ENCODE peak calls at places on chromosome 3, in five cellular contexts. One of them, this sample, is unnamed.

GRCh38 chr3:138234401-138235179 is 47.5 kb downstream of the ARMC8 start:
- DNase-seq in A549: no peak
- DNase-seq in AG09319: no peak
- DNase-seq in activated CD4-positive, alpha-beta T cell treated with anti-CD3 and anti-CD28 coated beads for 48 hours: no peak
- DNase-seq in cardiac fibroblast: peak; percentile 24
- DNase-seq in this sample: no peak

GRCh38 chr3:64138656-64139375 is 86.5 kb downstream of the PRICKLE2 start:
- DNase-seq in AG09319: no peak
- DNase-seq in cardiac fibroblast: no peak
- DNase-seq in activated CD4-positive, alpha-beta T cell treated with anti-CD3 and anti-CD28 coated beads for 48 hours: no peak
- DNase-seq in A549: no peak
- DNase-seq in this sample: no peak

GRCh38 chr3:71817262-71817661 is 32.3 kb upstream of the PROK2 start:
- DNase-seq in AG09319: no peak
- DNase-seq in cardiac fibroblast: no peak
- DNase-seq in activated CD4-positive, alpha-beta T cell treated with anti-CD3 and anti-CD28 coated beads for 48 hours: no peak
- DNase-seq in A549: no peak
- DNase-seq in this sample: no peak

GRCh38 chr3:58585994-58586393 is 8.8 kb upstream of the FAM107A start:
- DNase-seq in AG09319: no peak
- DNase-seq in A549: no peak
- DNase-seq in cardiac fibroblast: no peak
- DNase-seq in activated CD4-positive, alpha-beta T cell treated with anti-CD3 and anti-CD28 coated beads for 48 hours: no peak
- DNase-seq in this sample: no peak

GRCh38 chr3:170614214-170614966 is 28.5 kb upstream of the SLC7A14 start:
- DNase-seq in activated CD4-positive, alpha-beta T cell treated with anti-CD3 and anti-CD28 coated beads for 48 hours: no peak
- DNase-seq in A549: peak; percentile 34
- DNase-seq in cardiac fibroblast: peak; percentile 95
- DNase-seq in AG09319: peak; percentile 50
- DNase-seq in this sample: no peak

GRCh38 chr3:128524374-128525299 is 31.6 kb upstream of the GATA2 start:
- DNase-seq in cardiac fibroblast: peak; percentile 5
- DNase-seq in AG09319: no peak
- DNase-seq in activated CD4-positive, alpha-beta T cell treated with anti-CD3 and anti-CD28 coated beads for 48 hours: no peak
- DNase-seq in A549: no peak
- DNase-seq in this sample: no peak

GRCh38 chr3:171871392-171872274 is 28.5 kb downstream of the TMEM212 start:
- DNase-seq in AG09319: no peak
- DNase-seq in cardiac fibroblast: peak; percentile 54
- DNase-seq in activated CD4-positive, alpha-beta T cell treated with anti-CD3 and anti-CD28 coated beads for 48 hours: no peak
- DNase-seq in A549: no peak
- DNase-seq in this sample: no peak

GRCh38 chr3:73408597-73408996 is 216.1 kb downstream of the PDZRN3 start:
- DNase-seq in A549: no peak
- DNase-seq in AG09319: no peak
- DNase-seq in cardiac fibroblast: no peak
- DNase-seq in activated CD4-positive, alpha-beta T cell treated with anti-CD3 and anti-CD28 coated beads for 48 hours: no peak
- DNase-seq in this sample: no peak

GRCh38 chr3:111246967-111247760 is 175.5 kb downstream of the NECTIN3 start:
- DNase-seq in AG09319: no peak
- DNase-seq in activated CD4-positive, alpha-beta T cell treated with anti-CD3 and anti-CD28 coated beads for 48 hours: no peak
- DNase-seq in cardiac fibroblast: peak; percentile 91
- DNase-seq in A549: peak; percentile 56
- DNase-seq in this sample: no peak